ENCODE peak calls at places on chromosomes 6 and 20, in nine cellular contexts. M is uterus, Y is prostate gland, L is heart left ventricle, F is AG09309, B is A549, Z is upper lobe of right lung, Q is AG04449, A is heart right ventricle. H is an unnamed sample.

GRCh38 chr6:48199502-48199901 is 88.5 kb upstream of the PTCHD4 start:
- DNase-seq in A (no peak), L (no peak), Z (no peak), Y (no peak), F (no peak), Q (no peak), M (no peak), B (no peak), H (no peak)

GRCh38 chr6:28720357-28721231 is 194.9 kb downstream of the GPX5 start:
- DNase-seq in M (no peak), A (no peak), B (no peak), F (no peak), Q (no peak), Z (no peak), Y (no peak), L (no peak), H (no peak)

GRCh38 chr6:125942677-125943527 is 13.7 kb upstream of the HINT3 start:
- DNase-seq in F (no peak), M (no peak), Q (no peak), A (no peak), Y (no peak), Z (no peak), B (no peak), L (no peak), H (peak)

GRCh38 chr6:40358473-40359460 is 228.4 kb downstream of the LRFN2 start:
- DNase-seq in Q (no peak), L (no peak), Z (no peak), M (no peak), Y (no peak), F (no peak), A (no peak), B (no peak), H (no peak)

GRCh38 chr6:10426781-10427279 is 12.0 kb upstream of the TFAP2A start:
- DNase-seq in M (no peak), B (no peak), Z (no peak), Y (no peak), Q (no peak), F (no peak), L (no peak), A (no peak), H (no peak)

GRCh38 chr6:152356659-152357058 is 280.5 kb downstream of the SYNE1 start:
- DNase-seq in Q (no peak), Y (no peak), Z (no peak), B (no peak), M (no peak), A (no peak), F (peak), L (no peak), H (peak)

GRCh38 chr6:53793318-53793975 is 1.4 kb upstream of the LRRC1 start:
- DNase-seq in F (no peak), Q (no peak), Z (peak), Y (peak), L (peak), A (peak), M (peak), B (peak), H (peak)

GRCh38 chr20:14069796-14070195 is 74.5 kb downstream of the MACROD2 start:
- DNase-seq in Q (no peak), B (no peak), M (no peak), F (no peak), A (no peak), L (no peak), Z (no peak), Y (no peak), H (peak)

GRCh38 chr20:48716086-48716485 is 111.7 kb downstream of the PREX1 start:
- DNase-seq in Y (no peak), L (no peak), B (no peak), M (no peak), Z (no peak), F (no peak), Q (no peak), A (no peak), H (no peak)

GRCh38 chr6:26284537-26285142 is 80.4 kb upstream of the BTN3A2 start:
- DNase-seq in B (no peak), Q (no peak), Z (peak), L (peak), M (peak), F (no peak), A (peak), Y (peak), H (peak)

GRCh38 chr20:37980876-37981275 is 52.4 kb downstream of the TTI1 start:
- DNase-seq in Z (no peak), Y (no peak), A (no peak), L (no peak), Q (no peak), F (no peak), B (no peak), M (no peak), H (no peak)

GRCh38 chr20:24138951-24139350 is 150.4 kb upstream of the GGTLC1 start:
- DNase-seq in Y (no peak), L (no peak), M (no peak), Z (no peak), B (no peak), F (no peak), Q (no peak), A (no peak), H (no peak)

GRCh38 chr20:6767166-6767535 is 335 bp upstream of the BMP2 start:
- DNase-seq in Y (no peak), F (no peak), B (no peak), M (no peak), Q (no peak), Z (no peak), A (no peak), L (no peak), H (no peak)
- TF ChIP-seq CTCF in Y (no peak), F (no peak), B (no peak), M (no peak), Q (no peak), Z (no peak), A (no peak), L (peak), H (no peak)

GRCh38 chr20:9889270-9889981 is 50.5 kb upstream of the PAK5 start:
- DNase-seq in A (no peak), Y (no peak), F (no peak), B (no peak), M (no peak), L (no peak), Z (no peak), Q (no peak), H (no peak)
- H3K4me3 ChIP-seq in A (no peak), Y (no peak), F (no peak), B (no peak), M (no peak), L (no peak), Z (peak), Q (no peak), H (no peak)

GRCh38 chr6:148177589-148178233 is 164.9 kb upstream of the SASH1 start:
- DNase-seq in Q (peak), Z (peak), Y (peak), M (peak), L (peak), B (peak), A (peak), F (no peak), H (peak)

GRCh38 chr6:148175511-148176188 is 167.0 kb upstream of the SASH1 start:
- DNase-seq in B (no peak), Z (no peak), L (no peak), M (no peak), Y (no peak), F (peak), Q (peak), A (no peak), H (peak)

GRCh38 chr6:148182378-148182777 is 160.3 kb upstream of the SASH1 start:
- DNase-seq in F (no peak), A (no peak), B (no peak), L (no peak), Y (no peak), Z (no peak), Q (no peak), M (no peak), H (no peak)

GRCh38 chr6:148183776-148184175 is 158.9 kb upstream of the SASH1 start:
- DNase-seq in A (no peak), B (no peak), M (no peak), F (no peak), L (no peak), Q (no peak), Y (no peak), Z (no peak), H (no peak)

DNA sequence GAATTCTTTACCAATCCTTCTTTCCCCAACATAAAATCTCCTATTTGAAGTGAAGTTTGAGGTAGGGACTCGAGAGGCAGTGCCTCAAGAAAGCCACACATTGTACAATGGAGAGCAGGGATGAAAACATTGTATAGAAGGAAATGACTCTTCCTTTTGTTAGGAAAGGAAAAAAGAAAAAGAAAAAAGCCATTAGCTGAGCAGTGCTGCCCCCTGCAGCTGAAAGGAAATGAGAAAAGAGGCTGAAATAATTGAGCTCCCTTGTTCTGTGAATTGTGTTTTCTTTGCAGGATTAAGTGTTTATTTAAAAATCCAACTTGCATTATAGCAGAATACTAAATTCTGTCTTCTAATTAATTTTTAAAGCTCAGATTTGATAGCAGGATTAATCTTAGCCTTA is 162.9 kb upstream of the SASH1 start:
- DNase-seq in Y (no peak), M (no peak), B (peak), Q (no peak), F (no peak), A (no peak), L (no peak), Z (no peak), H (peak)
- TF ChIP-seq CTCF in Y (no peak), M (peak), B (peak), Q (peak), F (peak), A (peak), L (peak), Z (peak), H (peak)

GRCh38 chr6:32945106-32945761 is 4.4 kb upstream of the HLA-DMB start:
- DNase-seq in Z (no peak), A (no peak), B (no peak), Y (no peak), M (no peak), Q (no peak), F (no peak), L (no peak), H (no peak)
- H3K4me3 ChIP-seq in Z (no peak), A (no peak), B (no peak), Y (no peak), M (no peak), Q (no peak), F (no peak), L (no peak), H (no peak)

GRCh38 chr6:109799664-109800063 is 108.6 kb downstream of the FIG4 start:
- DNase-seq in A (no peak), F (no peak), L (no peak), B (no peak), Y (no peak), M (no peak), Q (no peak), Z (no peak), H (peak)
- TF ChIP-seq CTCF in A (no peak), F (no peak), L (no peak), B (no peak), Y (no peak), M (no peak), Q (no peak), Z (no peak), H (no peak)

DNA sequence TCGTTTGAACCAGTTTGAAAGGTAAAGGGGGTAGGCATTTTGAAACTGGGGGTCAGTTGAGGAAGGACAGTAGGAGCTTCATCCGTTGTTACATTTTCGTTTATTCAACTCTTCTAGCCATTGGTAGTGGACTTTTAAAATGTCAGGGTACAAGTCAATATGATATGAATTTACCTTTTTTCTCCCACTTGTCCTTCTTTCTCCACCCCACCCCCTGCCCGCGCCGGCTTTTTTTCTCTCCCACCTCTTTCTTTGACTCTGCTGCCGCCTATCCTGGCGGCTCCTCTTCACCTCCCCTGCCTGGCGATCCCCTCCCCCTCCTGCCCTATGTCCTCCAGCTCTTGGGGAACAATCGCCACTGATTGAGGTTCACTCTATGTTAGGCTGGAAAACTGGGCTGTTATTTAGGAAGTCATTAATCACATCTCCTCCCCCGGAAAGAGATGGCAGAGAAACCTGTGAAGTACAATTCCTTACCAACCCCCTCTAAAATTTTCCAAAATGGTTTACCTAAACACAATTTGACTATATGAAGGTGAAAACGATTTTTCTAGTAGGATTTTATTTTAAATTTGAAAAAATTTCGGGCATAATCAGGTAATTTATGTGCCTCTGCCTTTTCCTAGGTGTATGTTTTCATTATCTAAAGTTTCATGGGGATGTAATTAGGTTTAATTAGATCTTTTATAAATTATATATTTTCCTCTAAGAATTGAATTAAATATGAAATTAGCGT is 812 bp upstream of the LIN28B start:
- DNase-seq in L (no peak), Q (no peak), Z (no peak), Y (no peak), M (no peak), B (peak), A (no peak), F (no peak), H (no peak)
- H3K4me3 ChIP-seq in L (no peak), Q (no peak), Z (no peak), Y (no peak), M (no peak), B (peak), A (no peak), F (no peak), H (no peak)

GRCh38 chr6:18047406-18047805 is 60.0 kb upstream of the KIF13A start:
- DNase-seq in L (no peak), Y (peak), Z (no peak), F (no peak), A (no peak), Q (peak), M (no peak), B (no peak), H (peak)
- TF ChIP-seq CTCF in L (no peak), Y (no peak), Z (no peak), F (no peak), A (no peak), Q (no peak), M (no peak), B (no peak), H (no peak)